ENCODE peak calls at places on chromosomes 12 and 14, in five cellular contexts. Z is T-helper 9 cell; P is NCI-H1694; C is amniotic stem cell; Q is activated naive CD4-positive, alpha-beta T cell treated with anti-CD3 and anti-CD28 coated beads for 36 hours. M is an unnamed sample.

GRCh38 chr12:89346741-89347324 is 5.5 kb downstream of the DUSP6 start:
- DNase-seq in Q (no peak), C (no peak), P (no peak), Z (no peak), M (peak)

GRCh38 chr14:98008381-98009113 is 1211.4 kb downstream of the VRK1 start:
- DNase-seq in P (no peak), Q (peak), Z (no peak), C (no peak), M (no peak)

GRCh38 chr12:40225984-40226602 is 1.3 kb downstream of the LRRK2 start:
- DNase-seq in Z (no peak), Q (no peak), C (no peak), P (no peak), M (no peak)

GRCh38 chr14:71267691-71268090 is 360.4 kb downstream of the PCNX1 start:
- DNase-seq in Q (no peak), C (no peak), Z (no peak), P (no peak), M (no peak)

GRCh38 chr14:37594238-37594915 is 672 bp downstream of the FOXA1 start:
- DNase-seq in Q (peak), C (peak), P (peak), Z (no peak), M (peak)

GRCh38 chr12:124684971-124685688 is 117.7 kb upstream of the NCOR2 start:
- DNase-seq in Z (no peak), Q (peak), P (peak), C (no peak), M (no peak)

GRCh38 chr12:4829793-4830162 is 79.9 kb upstream of the KCNA1 start:
- DNase-seq in C (no peak), Z (no peak), Q (peak), P (peak), M (no peak)

GRCh38 chr14:102774391-102775153 is 2.7 kb upstream of the TRAF3 start:
- DNase-seq in Q (peak), Z (peak), P (peak), C (peak), M (no peak)

GRCh38 chr14:104546591-104547309 is 32.8 kb upstream of the C14orf180 start:
- DNase-seq in C (no peak), Z (no peak), P (peak), Q (peak), M (no peak)

GRCh38 chr14:69036757-69037506 is 57.8 kb upstream of the ACTN1 start:
- DNase-seq in Z (no peak), Q (no peak), P (no peak), C (no peak), M (no peak)

GRCh38 chr12:127485528-127485927 is 781.4 kb upstream of the TMEM132C start:
- DNase-seq in P (no peak), Q (peak), Z (no peak), C (peak), M (no peak)

GRCh38 chr14:33943081-33943480 is 7.8 kb downstream of the EGLN3 start:
- DNase-seq in Z (no peak), Q (no peak), P (peak), C (no peak), M (no peak)

M was measured in glomerular endothelial cell.